ENCODE peak calls at places on chromosomes 1 and 21, in ten cellular contexts. I is CD8-positive, alpha-beta memory T cell; R is A549; P is cardiac muscle cell; J is tibial nerve; U is heart right ventricle; W is heart left ventricle; D is Peyer's patch; A is CD4-positive, alpha-beta memory T cell; T is BE2C. O is an unnamed sample.
A peak's percentile ranks its signal among the peaks of the same experiment; 100 is the strongest.

GRCh38 chr21:42219606-42220137 is 732 bp downstream of the ABCG1 start:
- DNase-seq in I (no peak), R (no peak), P (peak; percentile 17), J (no peak), U (no peak), W (peak; percentile 49), D (peak; percentile 48), A (no peak), T (peak; percentile 49), O (peak; percentile 92)

GRCh38 chr1:235703516-235703915 is 53.9 kb upstream of the GNG4 start:
- DNase-seq in I (no peak), R (no peak), P (peak; percentile 43), J (no peak), U (no peak), W (no peak), D (no peak), A (no peak), T (no peak), O (no peak)

GRCh38 chr1:55768345-55768952 is 553.3 kb upstream of the USP24 start:
- DNase-seq in I (no peak), R (no peak), P (no peak), J (no peak), U (no peak), W (no peak), D (no peak), A (no peak), T (no peak), O (no peak)

GRCh38 chr1:220012259-220012658 is 34.0 kb downstream of the EPRS1 start:
- DNase-seq in I (no peak), R (no peak), P (peak; percentile 38), J (no peak), U (no peak), W (no peak), D (no peak), A (no peak), T (no peak), O (no peak)

GRCh38 chr1:47658161-47658920 is 220.5 kb downstream of the FOXD2 start:
- DNase-seq in I (no peak), R (no peak), P (no peak), J (no peak), U (no peak), W (no peak), D (no peak), A (no peak), T (no peak), O (peak; percentile 40)

GRCh38 chr1:221100196-221100950 is 221.1 kb downstream of the HLX start:
- DNase-seq in I (no peak), R (no peak), P (peak; percentile 81), J (no peak), U (no peak), W (no peak), D (no peak), A (no peak), T (no peak), O (no peak)

GRCh38 chr21:25428537-25428936 is 178.7 kb downstream of the MRPL39 start:
- DNase-seq in I (no peak), R (no peak), P (no peak), J (no peak), U (no peak), W (no peak), D (no peak), A (no peak), T (no peak), O (no peak)

GRCh38 chr1:181152892-181153633 is 64.6 kb downstream of the IER5 start:
- DNase-seq in I (no peak), R (no peak), P (peak; percentile 97), J (peak; percentile 60), U (peak; percentile 92), W (peak; percentile 95), D (peak; percentile 69), A (no peak), T (peak; percentile 72), O (peak; percentile 91)

GRCh38 chr1:105964879-105965278 is 1091.6 kb upstream of the PRMT6 start:
- DNase-seq in I (no peak), R (no peak), P (no peak), J (no peak), U (no peak), W (no peak), D (no peak), A (no peak), T (no peak), O (no peak)

GRCh38 chr21:42659416-42660117 is 6.1 kb downstream of the PDE9A start:
- DNase-seq in I (no peak), R (no peak), P (no peak), J (no peak), U (no peak), W (no peak), D (peak; percentile 40), A (no peak), T (peak; percentile 37), O (peak; percentile 83)

GRCh38 chr1:17878837-17879236 is 123.7 kb downstream of the ACTL8 start:
- DNase-seq in I (no peak), R (no peak), P (peak; percentile 37), J (no peak), U (no peak), W (no peak), D (no peak), A (no peak), T (peak; percentile 9), O (peak; percentile 3)

GRCh38 chr1:39268906-39269305 is 64.4 kb downstream of the MACF1 start:
- DNase-seq in I (no peak), R (no peak), P (no peak), J (no peak), U (no peak), W (no peak), D (no peak), A (no peak), T (no peak), O (no peak)

GRCh38 chr1:206713910-206714312 is 29.2 kb downstream of the MAPKAPK2 start:
- DNase-seq in I (no peak), R (no peak), P (no peak), J (no peak), U (no peak), W (no peak), D (no peak), A (no peak), T (peak; percentile 41), O (no peak)

GRCh38 chr1:167566766-167567165 is 13.2 kb upstream of the CREG1 start:
- DNase-seq in I (no peak), R (no peak), P (no peak), J (no peak), U (no peak), W (no peak), D (no peak), A (no peak), T (no peak), O (no peak)

GRCh38 chr1:50977575-50978143 is 7.6 kb downstream of the CDKN2C start:
- DNase-seq in I (peak; percentile 21), R (no peak), P (peak; percentile 66), J (peak; percentile 8), U (peak; percentile 70), W (peak; percentile 85), D (no peak), A (peak; percentile 34), T (peak; percentile 53), O (peak; percentile 86)

GRCh38 chr1:185539277-185539943 is 194.8 kb upstream of the HMCN1 start:
- DNase-seq in I (no peak), R (no peak), P (no peak), J (no peak), U (no peak), W (no peak), D (no peak), A (no peak), T (no peak), O (no peak)

GRCh38 chr1:114037952-114038867 is 58.9 kb downstream of the OLFML3 start:
- DNase-seq in I (no peak), R (no peak), P (no peak), J (no peak), U (no peak), W (no peak), D (no peak), A (no peak), T (no peak), O (no peak)
- H3K9me3 ChIP-seq in I (no peaks in the 10 kb centered on the region), R (no peaks in the 10 kb centered on the region), P (no peaks in the 10 kb centered on the region), J (no peaks in the 10 kb centered on the region), U (no peaks in the 10 kb centered on the region), W (no peaks in the 10 kb centered on the region), D (no peaks in the 10 kb centered on the region), A (no peaks in the 10 kb centered on the region), T (no peaks in the 10 kb centered on the region), O (no peaks in the 10 kb centered on the region)

DNA sequence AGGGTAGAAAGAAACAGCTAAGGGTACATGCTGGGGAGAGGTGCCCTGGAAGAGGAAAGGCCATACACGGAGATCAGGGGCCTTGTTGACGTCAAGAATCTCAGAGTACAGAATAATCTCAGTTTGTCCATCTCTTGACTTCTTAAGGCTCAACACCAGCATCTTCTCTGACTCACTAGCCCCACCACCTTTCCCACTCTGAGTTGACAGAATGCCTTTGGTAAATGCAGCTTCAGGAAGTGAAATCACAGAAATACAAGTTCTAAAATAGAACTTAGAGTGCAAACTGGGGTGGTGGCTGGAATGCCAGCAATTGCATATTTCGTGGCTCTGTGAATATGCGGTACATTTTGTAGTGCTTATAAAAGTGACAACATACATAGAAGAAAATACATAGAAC is 1.6 kb downstream of the COG2 start:
- DNase-seq in I (no peak), R (peak; percentile 7), P (peak; percentile 25), J (no peak), U (no peak), W (no peak), D (no peak), A (no peak), T (no peak), O (no peak)
- H3K4me3 ChIP-seq in I (peak overlapping the region; percentile 78), R (peak overlapping the region; percentile 79), P (peak overlapping the region; percentile 63), J (peak overlapping the region; percentile 14), U (peak overlapping the region; percentile 92), W (peak overlapping the region; percentile 91), D (peak overlapping the region; percentile 9), A (no peak overlapping the region), T (peak overlapping the region; percentile 3), O (no peak overlapping the region)

GRCh38 chr1:87926131-87926828 is 597.6 kb downstream of the LMO4 start:
- DNase-seq in I (no peak), R (no peak), P (no peak), J (no peak), U (no peak), W (no peak), D (no peak), A (no peak), T (no peak), O (no peak)
- H3K9me3 ChIP-seq in I (no peaks in the 10 kb centered on the region), R (no peaks in the 10 kb centered on the region), P (no peaks in the 10 kb centered on the region), J (no peaks in the 10 kb centered on the region), U (peaks cover 3% of the 10 kb centered on the region), W (no peaks in the 10 kb centered on the region), D (no peaks in the 10 kb centered on the region), A (no peaks in the 10 kb centered on the region), T (no peaks in the 10 kb centered on the region), O (peaks cover 9% of the 10 kb centered on the region)

DNA sequence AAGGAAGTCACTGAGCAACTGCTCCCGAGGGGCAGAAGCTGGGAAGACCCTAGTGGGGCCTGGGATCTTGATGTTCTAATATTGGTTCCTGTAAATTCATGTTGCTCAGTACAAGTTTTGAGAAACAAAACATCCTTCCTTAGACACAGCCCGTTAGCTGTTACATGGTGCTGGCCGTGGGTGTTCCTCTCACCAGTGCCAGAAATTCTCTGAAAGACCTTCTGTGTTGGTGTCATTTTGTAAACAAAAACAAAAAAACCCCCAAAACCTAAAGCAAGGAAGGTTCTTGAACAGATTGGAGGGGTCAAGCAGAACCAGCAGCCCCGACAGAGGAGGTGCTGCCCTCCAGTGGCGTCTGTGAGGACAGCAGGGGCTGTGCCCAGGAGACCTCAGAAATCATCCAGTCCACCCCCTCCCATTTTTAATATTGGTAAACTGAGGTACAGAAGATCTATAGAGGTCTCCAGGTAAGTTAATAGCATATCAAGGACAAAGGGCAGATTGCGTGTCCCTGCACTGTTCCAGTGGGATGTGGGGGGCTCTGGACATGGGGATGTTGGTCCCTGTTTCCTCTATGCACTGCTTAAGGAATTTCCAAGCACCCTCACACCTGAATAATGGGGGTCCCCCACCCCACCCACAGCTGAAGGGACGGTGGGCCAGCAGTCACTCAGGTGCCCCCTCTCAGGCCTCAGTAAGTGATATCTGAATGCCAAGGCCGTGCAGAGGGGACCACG is 38.2 kb downstream of the SLC2A7 start:
- DNase-seq in I (peak; percentile 39), R (peak; percentile 53), P (peak; percentile 57), J (peak; percentile 66), U (peak; percentile 31), W (peak; percentile 52), D (peak; percentile 51), A (peak; percentile 52), T (peak; percentile 36), O (peak; percentile 90)
- H3K4me3 ChIP-seq in I (no peak overlapping the region), R (no peak overlapping the region), P (no peak overlapping the region), J (no peak overlapping the region), U (no peak overlapping the region), W (no peak overlapping the region), D (no peak overlapping the region), A (peak overlapping the region; percentile 15), T (no peak overlapping the region), O (no peak overlapping the region)

O was measured in spleen.